ENCODE peak calls at places on chromosome 21, in five cellular contexts. F is right cardiac atrium; X is CD8-positive, alpha-beta T cell; T is A549; I is CD4-positive, CD25-positive, alpha-beta regulatory T cell. M is an unnamed sample.

GRCh38 chr21:33014331-33014730 is 11.4 kb upstream of the OLIG2 start:
- DNase-seq in T (no peak), F (no peak), X (no peak), I (no peak), M (no peak)

GRCh38 chr21:39182016-39182415 is 1.2 kb downstream of the PSMG1 start:
- DNase-seq in T (no peak), F (no peak), I (no peak), X (no peak), M (no peak)

GRCh38 chr21:42553435-42553834 is 39.8 kb downstream of the SLC37A1 start:
- DNase-seq in F (no peak), X (no peak), I (no peak), T (no peak), M (no peak)

GRCh38 chr21:34909492-34910292 is 139.4 kb downstream of the RUNX1 start:
- DNase-seq in I (no peak), X (no peak), T (no peak), F (no peak), M (no peak)

GRCh38 chr21:25952306-25952705 is 217.5 kb downstream of the GABPA start:
- DNase-seq in F (no peak), I (no peak), X (no peak), T (no peak), M (no peak)

GRCh38 chr21:42188663-42189062 is 30.3 kb upstream of the ABCG1 start:
- DNase-seq in F (no peak), X (no peak), T (no peak), I (no peak), M (no peak)

GRCh38 chr21:17462276-17462981 is 50.4 kb upstream of the CXADR start:
- DNase-seq in X (no peak), F (no peak), T (peak; percentile 76), I (no peak), M (no peak)

GRCh38 chr21:30839304-30839703 is 9.7 kb upstream of the KRTAP7-1 start:
- DNase-seq in F (peak; percentile 50), T (peak; percentile 29), X (no peak), I (no peak), M (no peak)

GRCh38 chr21:34022557-34023335 is 50.6 kb upstream of the MRPS6 start:
- DNase-seq in T (no peak), I (no peak), F (no peak), X (peak; percentile 10), M (no peak)

GRCh38 chr21:29155118-29155932 is 24.9 kb downstream of the MAP3K7CL start:
- DNase-seq in X (no peak), F (peak; percentile 87), I (no peak), T (no peak), M (no peak)

GRCh38 chr21:14538477-14538876 is 7.6 kb downstream of the SAMSN1 start:
- DNase-seq in T (no peak), I (no peak), F (no peak), X (no peak), M (no peak)

GRCh38 chr21:42223826-42224575 is 5.1 kb downstream of the ABCG1 start:
- DNase-seq in F (no peak), T (no peak), X (no peak), I (no peak), M (no peak)

GRCh38 chr21:37427221-37427620 is 60.6 kb downstream of the DYRK1A start:
- DNase-seq in T (no peak), X (no peak), F (no peak), I (no peak), M (no peak)

GRCh38 chr21:45581322-45581712 is 39.1 kb upstream of the SLC19A1 start:
- DNase-seq in T (no peak), X (no peak), I (no peak), F (no peak), M (no peak)

GRCh38 chr21:45584786-45585185 is 42.5 kb upstream of the SLC19A1 start:
- DNase-seq in T (no peak), F (no peak), X (no peak), I (no peak), M (no peak)

GRCh38 chr21:45582128-45582527 is 39.9 kb upstream of the SLC19A1 start:
- DNase-seq in X (no peak), I (no peak), T (no peak), F (no peak), M (no peak)

GRCh38 chr21:45586289-45586858 is 44.1 kb upstream of the SLC19A1 start:
- DNase-seq in F (no peak), X (no peak), I (no peak), T (no peak), M (no peak)

DNA sequence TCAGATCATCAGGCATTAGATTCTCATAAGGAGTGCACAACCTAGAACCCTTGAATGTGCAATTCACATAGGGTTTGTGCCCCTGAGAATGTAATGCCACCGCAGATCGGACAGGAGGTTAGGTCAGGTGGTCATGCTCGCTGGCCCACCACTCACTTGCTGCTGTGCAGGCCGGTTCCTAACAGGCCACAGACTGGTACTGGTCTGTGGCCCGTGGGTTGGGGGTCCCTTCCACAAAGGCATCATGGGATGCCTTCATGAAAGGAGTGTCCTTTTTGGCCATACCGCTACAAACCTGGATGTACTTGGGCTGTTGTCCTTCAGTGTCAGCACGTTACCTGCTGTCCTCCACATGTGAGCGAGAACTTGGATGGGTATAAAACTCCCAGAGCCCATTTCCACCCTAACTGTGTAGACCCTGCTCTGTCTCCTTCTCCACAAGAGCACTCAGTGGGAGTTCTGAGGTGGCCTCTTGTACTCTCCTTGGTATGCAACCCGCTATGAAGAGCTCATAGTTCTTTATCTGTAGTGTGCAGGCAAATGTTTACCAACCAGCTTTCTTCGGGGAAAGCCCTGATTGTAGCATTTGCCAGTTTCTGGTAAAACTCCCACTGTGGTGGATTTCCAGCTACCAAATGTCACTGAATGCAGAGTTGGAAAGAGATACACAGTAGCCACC is 41.7 kb upstream of the SLC19A1 start:
- DNase-seq in I (no peak), F (no peak), X (no peak), T (no peak), M (no peak)
- H3K9me3 ChIP-seq in I (peaks cover 18% of the 10 kb centered on the region), F (peaks cover 6% of the 10 kb centered on the region), X (peaks cover 7% of the 10 kb centered on the region), T (peaks cover 29% of the 10 kb centered on the region), M (no peaks in the 10 kb centered on the region)

GRCh38 chr21:20270365-20271055 is 727.7 kb upstream of the NCAM2 start:
- DNase-seq in I (no peak), F (no peak), T (no peak), X (no peak), M (no peak)
- H3K9me3 ChIP-seq in I (no peaks in the 10 kb centered on the region), F (no peaks in the 10 kb centered on the region), T (no peaks in the 10 kb centered on the region), X (no peaks in the 10 kb centered on the region), M (peaks cover 3% of the 10 kb centered on the region)

GRCh38 chr21:45959182-45959581 is 22.4 kb upstream of the COL6A1 start:
- DNase-seq in F (no peak), I (no peak), T (no peak), X (no peak), M (no peak)

GRCh38 chr21:45957551-45957950 is 24.0 kb upstream of the COL6A1 start:
- DNase-seq in T (no peak), I (no peak), X (no peak), F (no peak), M (no peak)

GRCh38 chr21:45954921-45955320 is 26.6 kb upstream of the COL6A1 start:
- DNase-seq in I (no peak), X (no peak), T (no peak), F (no peak), M (no peak)

GRCh38 chr21:45959779-45960390 is 21.7 kb upstream of the COL6A1 start:
- DNase-seq in F (peak; percentile 51), T (no peak), I (no peak), X (no peak), M (no peak)

DNA sequence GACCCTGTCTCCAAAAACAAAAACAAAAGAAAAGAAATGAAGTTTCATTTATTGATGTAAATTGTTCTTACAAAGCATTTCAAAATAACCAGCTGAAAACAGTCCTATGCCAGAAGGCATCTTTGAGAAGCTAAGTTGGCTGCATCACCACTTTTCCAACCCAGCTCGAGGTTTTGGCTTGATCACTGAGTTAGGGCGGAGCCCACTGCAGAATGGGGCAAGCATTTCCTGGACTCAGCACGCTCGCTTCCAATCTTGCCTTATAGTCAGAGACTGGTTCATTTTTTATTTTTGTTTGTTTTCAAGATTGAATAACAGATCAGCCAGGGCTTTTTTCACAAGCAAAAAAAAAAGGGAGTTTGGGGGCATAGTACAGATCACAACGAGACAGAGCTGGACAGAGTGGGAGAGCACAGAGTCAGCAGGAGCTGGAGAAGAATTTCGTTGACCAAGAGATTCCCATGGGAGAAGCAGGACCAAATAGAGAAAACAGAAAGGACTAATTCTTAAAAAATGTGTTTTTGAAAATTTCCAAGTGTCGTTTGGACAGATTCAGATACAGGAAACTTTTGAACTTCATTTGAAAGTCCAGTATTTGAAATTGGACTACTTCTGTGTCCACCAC is 23.5 kb upstream of the COL6A1 start:
- DNase-seq in X (no peak), F (peak; percentile 80), I (no peak), T (no peak), M (no peak)
- H3K9me3 ChIP-seq in X (no peaks in the 10 kb centered on the region), F (no peaks in the 10 kb centered on the region), I (no peaks in the 10 kb centered on the region), T (no peaks in the 10 kb centered on the region), M (no peaks in the 10 kb centered on the region)

GRCh38 chr21:22516230-22516629 is 1518.0 kb downstream of the NCAM2 start:
- DNase-seq in T (no peak), X (no peak), F (no peak), I (no peak), M (no peak)
- H3K9me3 ChIP-seq in T (no peaks in the 10 kb centered on the region), X (no peaks in the 10 kb centered on the region), F (no peaks in the 10 kb centered on the region), I (peaks cover 7% of the 10 kb centered on the region), M (no peaks in the 10 kb centered on the region)

GRCh38 chr21:27173052-27173451 is 206.2 kb upstream of the ADAMTS5 start:
- DNase-seq in F (no peak), X (no peak), I (no peak), T (no peak), M (no peak)
- H3K9me3 ChIP-seq in F (no peaks in the 10 kb centered on the region), X (no peaks in the 10 kb centered on the region), I (no peaks in the 10 kb centered on the region), T (no peaks in the 10 kb centered on the region), M (no peaks in the 10 kb centered on the region)

GRCh38 chr21:46100426-46100825 is 2.5 kb downstream of the COL6A2 start:
- DNase-seq in T (no peak), X (no peak), I (no peak), F (no peak), M (no peak)
- H3K9me3 ChIP-seq in T (peaks cover 7% of the 10 kb centered on the region), X (no peaks in the 10 kb centered on the region), I (peaks cover 16% of the 10 kb centered on the region), F (no peaks in the 10 kb centered on the region), M (peaks cover 6% of the 10 kb centered on the region)

GRCh38 chr21:44418108-44418875 is 37.0 kb upstream of the LRRC3 start:
- DNase-seq in F (no peak), X (no peak), I (no peak), T (no peak), M (no peak)

GRCh38 chr21:44421901-44422840 is 33.1 kb upstream of the LRRC3 start:
- DNase-seq in F (peak; percentile 35), T (no peak), I (no peak), X (no peak), M (peak; percentile 1)

GRCh38 chr21:44420416-44421205 is 34.7 kb upstream of the LRRC3 start:
- DNase-seq in F (no peak), T (no peak), I (no peak), X (no peak), M (peak; percentile 1)

GRCh38 chr21:44418876-44419230 is 36.5 kb upstream of the LRRC3 start:
- DNase-seq in T (no peak), I (no peak), X (no peak), F (no peak), M (no peak)

DNA sequence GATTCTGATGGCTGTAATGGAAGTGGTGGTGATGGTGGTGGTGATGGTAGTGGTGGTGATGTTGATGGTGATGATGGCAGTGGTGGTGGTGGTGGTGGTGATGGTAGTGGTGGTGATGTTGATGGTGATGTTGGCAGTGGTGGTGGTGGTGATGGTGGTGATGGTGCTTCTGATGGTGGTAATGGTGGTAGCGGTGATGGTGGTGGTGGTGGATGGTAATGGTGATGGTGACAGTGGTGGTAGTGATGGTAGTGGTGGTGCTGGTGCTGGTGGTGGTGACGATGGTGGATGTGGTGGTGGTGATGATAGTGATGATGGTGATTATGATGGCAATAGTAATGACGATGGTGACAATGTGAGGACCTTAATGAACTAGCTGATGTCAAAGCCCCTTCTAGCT is 35.6 kb upstream of the LRRC3 start:
- DNase-seq in I (no peak), T (no peak), F (no peak), X (no peak), M (no peak)
- H3K9me3 ChIP-seq in I (no peaks in the 10 kb centered on the region), T (no peaks in the 10 kb centered on the region), F (no peaks in the 10 kb centered on the region), X (no peaks in the 10 kb centered on the region), M (no peaks in the 10 kb centered on the region)

M was measured in T-helper 17 cell.